ENCODE peak calls at places on chromosome 7, in five cellular contexts. X is PC-9, G is spleen, C is tibial artery, R is GM23338. E is an unnamed sample.

GRCh38 chr7:66921396-66921917 is 432 bp downstream of the TMEM248 start:
- DNase-seq in X (no peak), G (peak), C (peak), R (peak), E (peak)

GRCh38 chr7:130736298-130736900 is 2.4 kb upstream of the KLF14 start:
- DNase-seq in X (peak), G (no peak), C (no peak), R (no peak), E (no peak)

GRCh38 chr7:157743781-157744525 is 407.1 kb downstream of the DNAJB6 start:
- DNase-seq in X (no peak), G (no peak), C (no peak), R (no peak), E (no peak)

GRCh38 chr7:123022576-123022975 is 27.1 kb upstream of the TAS2R16 start:
- DNase-seq in X (no peak), G (no peak), C (no peak), R (no peak), E (no peak)

GRCh38 chr7:8250547-8250946 is 11.4 kb downstream of the ICA1 start:
- DNase-seq in X (no peak), G (no peak), C (no peak), R (no peak), E (no peak)

GRCh38 chr7:69115788-69116187 is 482.5 kb upstream of the AUTS2 start:
- DNase-seq in X (peak), G (no peak), C (no peak), R (no peak), E (no peak)

GRCh38 chr7:112286294-112287086 is 80.0 kb downstream of the ZNF277 start:
- DNase-seq in X (no peak), G (no peak), C (no peak), R (no peak), E (no peak)

GRCh38 chr7:55365103-55365679 is at the start of gene LANCL2:
- DNase-seq in X (peak), G (no peak), C (no peak), R (peak), E (no peak)

GRCh38 chr7:140146574-140146973 is 30.2 kb downstream of the KDM7A start:
- DNase-seq in X (no peak), G (no peak), C (no peak), R (no peak), E (no peak)

GRCh38 chr7:103348452-103348851 is 1.0 kb downstream of the PSMC2 start:
- DNase-seq in X (no peak), G (no peak), C (no peak), R (no peak), E (no peak)

GRCh38 chr7:105934577-105935185 is 28.4 kb upstream of the CDHR3 start:
- DNase-seq in X (no peak), G (no peak), C (no peak), R (peak), E (no peak)

GRCh38 chr7:100428199-100428966 is at the start of gene ZCWPW1:
- DNase-seq in X (peak), G (peak), C (peak), R (peak), E (peak)
- TF ChIP-seq CTCF in X (no peak), G (no peak), C (no peak), R (no peak), E (no peak)

GRCh38 chr7:48426966-48427555 is 255.8 kb downstream of the ABCA13 start:
- DNase-seq in X (peak), G (no peak), C (no peak), R (no peak), E (no peak)
- H3K4me3 ChIP-seq in X (no peak), G (no peak), C (no peak), R (no peak), E (no peak)

DNA sequence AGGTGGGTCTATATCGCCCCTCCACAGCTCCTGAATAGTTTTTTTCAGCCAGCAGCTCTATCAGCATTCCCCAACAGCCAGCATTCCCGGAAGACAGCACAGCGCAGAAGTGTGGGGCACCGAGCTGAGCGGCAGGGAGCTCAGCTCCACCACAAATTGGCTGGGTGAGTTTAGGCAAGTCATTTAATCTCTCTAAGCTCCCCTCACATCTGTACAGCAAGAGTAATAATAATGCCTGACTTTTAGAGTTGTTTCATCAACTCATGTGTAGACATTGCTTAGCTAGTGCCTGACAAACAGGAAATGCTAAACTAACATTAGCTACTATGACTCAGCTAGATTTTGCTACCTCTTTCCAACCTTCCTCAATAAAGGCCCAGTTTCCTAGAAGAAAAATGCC is 247.9 kb upstream of the PTN start:
- DNase-seq in X (no peak), G (no peak), C (no peak), R (peak), E (no peak)
- H3K27ac ChIP-seq in X (peak), G (no peak), C (no peak), R (no peak), E (no peak)

GRCh38 chr7:72444023-72444776 is 32.1 kb upstream of the CALN1 start:
- DNase-seq in X (no peak), G (no peak), C (no peak), R (no peak), E (no peak)

GRCh38 chr7:72445580-72445979 is 33.4 kb upstream of the CALN1 start:
- DNase-seq in X (no peak), G (peak), C (no peak), R (no peak), E (no peak)

GRCh38 chr7:72438491-72438890 is 26.4 kb upstream of the CALN1 start:
- DNase-seq in X (no peak), G (no peak), C (no peak), R (no peak), E (no peak)

GRCh38 chr7:72445075-72445474 is 32.9 kb upstream of the CALN1 start:
- DNase-seq in X (no peak), G (no peak), C (no peak), R (no peak), E (no peak)

DNA sequence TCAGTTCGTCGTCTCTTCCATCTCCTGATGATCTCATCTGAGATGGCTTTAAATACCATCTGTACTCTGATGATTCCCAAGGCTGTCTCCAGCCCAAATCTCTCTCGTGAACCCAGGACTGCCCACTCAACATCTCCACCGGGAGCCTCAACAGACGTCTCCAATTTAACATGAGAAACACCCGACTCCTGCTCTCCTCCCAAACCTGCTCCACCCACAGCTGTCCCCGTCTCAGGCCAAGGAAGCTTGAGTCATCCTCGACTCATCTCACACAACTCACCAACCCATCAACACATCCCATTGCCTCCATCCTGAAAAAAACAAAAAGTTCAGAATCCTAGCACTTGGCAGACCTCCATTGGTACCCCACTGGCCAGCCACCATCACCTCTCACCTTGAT is 29.7 kb upstream of the CALN1 start:
- DNase-seq in X (no peak), G (no peak), C (no peak), R (no peak), E (no peak)
- TF ChIP-seq CTCF in X (no peak), G (no peak), C (no peak), R (no peak), E (no peak)

DNA sequence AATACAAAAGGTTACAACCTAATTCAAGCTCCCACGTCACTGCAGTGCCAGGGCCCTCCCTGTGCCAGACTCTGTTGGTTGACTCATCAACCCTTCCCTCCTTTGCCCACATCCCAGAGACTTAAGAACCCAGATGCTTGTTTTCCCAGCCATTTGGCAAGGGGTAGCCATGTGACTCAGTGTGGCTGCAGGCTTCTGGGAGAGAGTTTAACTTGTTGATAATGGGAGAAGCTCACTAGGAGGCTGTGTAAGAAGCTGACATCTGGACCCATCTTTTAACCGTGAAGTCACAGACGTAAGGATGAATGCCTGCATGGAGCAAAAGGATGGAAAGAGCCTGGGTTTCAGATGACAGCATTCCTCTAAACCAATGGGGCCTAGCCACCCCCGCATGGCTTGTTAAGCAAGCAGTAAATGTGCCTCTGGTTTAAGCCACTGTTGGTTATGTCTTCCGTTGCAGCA is 57.7 kb upstream of the CREB5 start:
- DNase-seq in X (peak), G (no peak), C (no peak), R (peak), E (no peak)
- H3K4me3 ChIP-seq in X (no peak), G (no peak), C (no peak), R (no peak), E (no peak)

GRCh38 chr7:128739048-128739962 is at the start of gene CALU:
- DNase-seq in X (peak), G (peak), C (peak), R (peak), E (peak)

GRCh38 chr7:128739990-128740682 is 977 bp downstream of the CALU start:
- DNase-seq in X (no peak), G (no peak), C (no peak), R (no peak), E (no peak)

GRCh38 chr7:128737441-128737840 is 1.7 kb upstream of the CALU start:
- DNase-seq in X (no peak), G (no peak), C (no peak), R (no peak), E (no peak)

GRCh38 chr7:128738570-128739047 is 550 bp upstream of the CALU start:
- DNase-seq in X (no peak), G (no peak), C (peak), R (no peak), E (no peak)

DNA sequence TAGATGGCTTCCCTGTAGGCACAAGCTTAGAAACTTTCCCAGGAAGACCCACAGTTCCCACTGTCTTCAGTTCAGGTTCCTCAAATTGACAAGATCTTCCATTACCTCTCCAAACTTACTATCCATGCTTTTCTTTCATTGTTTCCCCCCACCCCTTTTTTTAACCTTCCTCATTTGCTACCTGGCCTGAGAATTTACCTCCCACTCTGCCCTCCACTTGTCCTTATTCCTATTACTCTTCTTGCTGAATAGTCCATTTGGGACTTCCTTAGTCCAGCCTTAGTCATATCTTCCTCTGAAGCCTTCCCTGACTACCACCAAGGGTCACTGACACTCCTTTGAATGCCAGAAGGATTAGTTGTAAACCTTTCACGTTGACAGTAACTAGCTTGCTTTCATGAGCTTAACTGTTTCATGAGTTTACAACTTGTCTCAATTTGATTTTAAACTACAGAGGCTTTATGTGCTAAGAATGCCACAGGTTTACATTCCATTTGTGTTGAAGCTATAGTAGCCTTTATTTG is 1.2 kb upstream of the CALU start:
- DNase-seq in X (peak), G (no peak), C (no peak), R (no peak), E (no peak)
- H3K27ac ChIP-seq in X (peak), G (no peak), C (peak), R (no peak), E (peak)

GRCh38 chr7:40199076-40199802 is 64.4 kb downstream of the SUGCT start:
- DNase-seq in X (peak), G (no peak), C (no peak), R (peak), E (no peak)
- TF ChIP-seq CTCF in X (peak), G (no peak), C (peak), R (peak), E (peak)

GRCh38 chr7:13907824-13908223 is 81.6 kb downstream of the ETV1 start:
- DNase-seq in X (no peak), G (no peak), C (no peak), R (no peak), E (no peak)
- H3K4me3 ChIP-seq in X (no peak), G (no peak), C (no peak), R (no peak), E (no peak)

GRCh38 chr7:12564996-12565764 is 5.3 kb upstream of the SCIN start:
- DNase-seq in X (no peak), G (no peak), C (no peak), R (no peak), E (no peak)

GRCh38 chr7:12569673-12570072 is 847 bp upstream of the SCIN start:
- DNase-seq in X (no peak), G (no peak), C (no peak), R (peak), E (no peak)

GRCh38 chr7:12565873-12566272 is 4.6 kb upstream of the SCIN start:
- DNase-seq in X (no peak), G (no peak), C (no peak), R (no peak), E (no peak)

GRCh38 chr7:12570148-12570528 is 382 bp upstream of the SCIN start:
- DNase-seq in X (peak), G (no peak), C (no peak), R (peak), E (peak)

DNA sequence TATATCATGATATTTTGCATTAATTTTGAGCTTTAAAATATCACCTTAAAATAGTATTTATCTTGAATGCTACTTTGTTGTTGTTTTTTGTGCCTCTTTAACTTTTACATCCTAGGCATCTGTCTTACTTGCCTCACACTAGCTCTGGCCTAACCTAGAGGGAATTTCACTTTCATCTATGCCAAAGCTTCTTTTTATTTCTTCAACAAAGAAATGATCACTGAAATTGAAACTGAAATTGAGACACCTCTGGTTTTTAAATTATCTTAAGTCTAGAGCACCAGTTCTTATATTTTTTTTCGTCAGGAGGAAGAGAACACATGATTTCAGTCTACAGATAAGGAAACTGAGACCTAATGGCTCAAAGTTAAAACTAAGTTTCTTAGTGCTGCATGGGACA is 3.5 kb upstream of the SCIN start:
- DNase-seq in X (no peak), G (no peak), C (no peak), R (no peak), E (no peak)
- H3K27ac ChIP-seq in X (no peak), G (no peak), C (no peak), R (no peak), E (no peak)

GRCh38 chr7:159010411-159010810 is 134.3 kb downstream of the VIPR2 start:
- DNase-seq in X (no peak), G (no peak), C (no peak), R (no peak), E (peak)
- TF ChIP-seq CTCF in X (no peak), G (no peak), C (no peak), R (no peak), E (no peak)

E was measured in upper lobe of right lung.